ENCODE peak calls at places on chromosomes 7 and 10, in four cellular contexts. E is left cardiac atrium; L is NCI-H1092; Y is activated CD8-positive, alpha-beta memory T cell treated with anti-CD3 and anti-CD28 coated beads for 48 hours. R is an unnamed sample.

GRCh38 chr10:121511943-121512342 is 86.3 kb downstream of the FGFR2 start:
- DNase-seq in E (no peak), L (no peak), Y (no peak), R (no peak)

GRCh38 chr7:111727905-111728634 is 165.8 kb upstream of the IMMP2L start:
- DNase-seq in E (no peak), L (no peak), Y (no peak), R (no peak)

GRCh38 chr10:50992972-50993766 is 81.1 kb upstream of the PRKG1 start:
- DNase-seq in E (peak), L (no peak), Y (no peak), R (no peak)

GRCh38 chr7:86600506-86601290 is 43.0 kb upstream of the GRM3 start:
- DNase-seq in E (no peak), L (no peak), Y (no peak), R (no peak)

GRCh38 chr7:44110724-44111635 is 6.8 kb downstream of the AEBP1 start:
- DNase-seq in E (no peak), L (peak), Y (no peak), R (no peak)

GRCh38 chr7:23713285-23714235 is 3.5 kb downstream of the STK31 start:
- DNase-seq in E (no peak), L (no peak), Y (no peak), R (no peak)

GRCh38 chr10:79318369-79318768 is 28.9 kb upstream of the PPIF start:
- DNase-seq in E (peak), L (no peak), Y (no peak), R (no peak)

GRCh38 chr7:44647981-44648714 is 41.7 kb downstream of the OGDH start:
- DNase-seq in E (no peak), L (no peak), Y (no peak), R (no peak)

GRCh38 chr7:155488483-155489127 is 30.7 kb downstream of the EN2 start:
- DNase-seq in E (no peak), L (no peak), Y (no peak), R (no peak)

GRCh38 chr10:31771345-31771831 is 157.2 kb downstream of the ARHGAP12 start:
- DNase-seq in E (peak), L (no peak), Y (no peak), R (no peak)

GRCh38 chr7:152185514-152185913 is 160.0 kb downstream of the GALNT11 start:
- DNase-seq in E (no peak), L (no peak), Y (no peak), R (no peak)

GRCh38 chr10:17607603-17608332 is 9.4 kb downstream of the HACD1 start:
- DNase-seq in E (no peak), L (peak), Y (no peak), R (peak)

GRCh38 chr10:4670737-4671136 is 155.3 kb upstream of the AKR1E2 start:
- DNase-seq in E (no peak), L (no peak), Y (no peak), R (no peak)

GRCh38 chr7:158535079-158535478 is 52.5 kb downstream of the PTPRN2 start:
- DNase-seq in E (no peak), L (no peak), Y (no peak), R (no peak)

GRCh38 chr10:99316374-99316773 is 12.8 kb upstream of the CNNM1 start:
- DNase-seq in E (no peak), L (no peak), Y (no peak), R (no peak)

GRCh38 chr7:23603632-23604295 is 6.6 kb downstream of the CCDC126 start:
- DNase-seq in E (no peak), L (no peak), Y (no peak), R (no peak)

GRCh38 chr10:34732926-34733325 is 82.2 kb downstream of the PARD3 start:
- DNase-seq in E (no peak), L (no peak), Y (no peak), R (no peak)

GRCh38 chr7:78134256-78134655 is 335.7 kb downstream of the PHTF2 start:
- DNase-seq in E (no peak), L (peak), Y (no peak), R (peak)

GRCh38 chr7:29109815-29110385 is 36.4 kb downstream of the CPVL start:
- DNase-seq in E (no peak), L (no peak), Y (no peak), R (peak)

GRCh38 chr7:103075337-103075918 is 488 bp downstream of the ARMC10 start:
- DNase-seq in E (peak), L (peak), Y (peak), R (peak)

GRCh38 chr7:2018786-2019692 is 213.7 kb downstream of the MAD1L1 start:
- DNase-seq in E (peak), L (no peak), Y (no peak), R (peak)

GRCh38 chr10:391304-391703 is 256.0 kb downstream of the ZMYND11 start:
- DNase-seq in E (no peak), L (no peak), Y (no peak), R (no peak)

GRCh38 chr7:151351027-151351426 is 9.4 kb downstream of the NUB1 start:
- DNase-seq in E (no peak), L (no peak), Y (no peak), R (no peak)

GRCh38 chr10:75508814-75509306 is 77.4 kb downstream of the LRMDA start:
- DNase-seq in E (no peak), L (no peak), Y (no peak), R (no peak)

GRCh38 chr10:132395704-132396494 is 1.1 kb upstream of the PWWP2B start:
- DNase-seq in E (peak), L (no peak), Y (no peak), R (no peak)

GRCh38 chr7:105808703-105809590 is 67.5 kb downstream of the ATXN7L1 start:
- DNase-seq in E (no peak), L (no peak), Y (no peak), R (peak)

GRCh38 chr10:125073996-125074395 is 86.4 kb downstream of the CTBP2 start:
- DNase-seq in E (no peak), L (no peak), Y (no peak), R (no peak)

GRCh38 chr7:92636018-92636560 is 45.9 kb upstream of the FAM133B start:
- DNase-seq in E (no peak), L (no peak), Y (no peak), R (no peak)

GRCh38 chr7:75734586-75735047 is 4.1 kb downstream of the HIP1 start:
- DNase-seq in E (no peak), L (no peak), Y (no peak), R (no peak)

GRCh38 chr7:31788891-31789680 is 102.1 kb downstream of the PPP1R17 start:
- DNase-seq in E (no peak), L (no peak), Y (no peak), R (no peak)

GRCh38 chr7:151061241-151062110 is 2.1 kb downstream of the SLC4A2 start:
- DNase-seq in E (no peak), L (no peak), Y (no peak), R (no peak)

GRCh38 chr10:70227548-70228320 is 5.5 kb downstream of the PPA1 start:
- DNase-seq in E (no peak), L (no peak), Y (no peak), R (no peak)

GRCh38 chr7:131039355-131039762 is 288.3 kb upstream of the MKLN1 start:
- DNase-seq in E (no peak), L (no peak), Y (no peak), R (no peak)

GRCh38 chr10:121428848-121429247 is 169.4 kb downstream of the FGFR2 start:
- DNase-seq in E (no peak), L (no peak), Y (no peak), R (no peak)

GRCh38 chr7:105024734-105025133 is 10.7 kb downstream of the KMT2E start:
- DNase-seq in E (no peak), L (no peak), Y (no peak), R (no peak)

R was measured in AML-193.